ENCODE peak calls at places on chromosomes 6 and 20, in ten cellular contexts. One of them, this sample, is unnamed.

GRCh38 chr6:7832904-7833752 is 77.5 kb downstream of the TXNDC5 start:
- DNase-seq in spleen: no peak
- DNase-seq in stomach: no peak
- DNase-seq in K562: no peak
- DNase-seq in ovary: no peak
- DNase-seq in heart left ventricle: no peak
- DNase-seq in tibial nerve: no peak
- DNase-seq in right lobe of liver: no peak
- DNase-seq in prostate gland: no peak
- DNase-seq in upper lobe of left lung: no peak
- DNase-seq in this sample: no peak

GRCh38 chr6:1821188-1822183 is 211.8 kb downstream of the FOXC1 start:
- DNase-seq in spleen: no peak
- DNase-seq in stomach: no peak
- DNase-seq in K562: no peak
- DNase-seq in ovary: no peak
- DNase-seq in heart left ventricle: peak; percentile 30
- DNase-seq in tibial nerve: no peak
- DNase-seq in right lobe of liver: no peak
- DNase-seq in prostate gland: no peak
- DNase-seq in upper lobe of left lung: no peak
- DNase-seq in this sample: no peak

GRCh38 chr20:34621383-34622367 is 55.2 kb downstream of the PIGU start:
- DNase-seq in spleen: no peak
- DNase-seq in stomach: no peak
- DNase-seq in K562: no peak
- DNase-seq in ovary: no peak
- DNase-seq in heart left ventricle: no peak
- DNase-seq in tibial nerve: no peak
- DNase-seq in right lobe of liver: no peak
- DNase-seq in prostate gland: no peak
- DNase-seq in upper lobe of left lung: no peak
- DNase-seq in this sample: no peak

GRCh38 chr20:53869466-53870258 is 200.7 kb downstream of the BCAS1 start:
- DNase-seq in spleen: no peak
- DNase-seq in stomach: peak; percentile 79
- DNase-seq in K562: peak; percentile 74
- DNase-seq in ovary: peak; percentile 40
- DNase-seq in heart left ventricle: peak; percentile 64
- DNase-seq in tibial nerve: peak; percentile 33
- DNase-seq in right lobe of liver: peak; percentile 83
- DNase-seq in prostate gland: peak; percentile 87
- DNase-seq in upper lobe of left lung: peak; percentile 80
- DNase-seq in this sample: peak; percentile 73

GRCh38 chr20:47489448-47489872 is 12.2 kb upstream of the NCOA3 start:
- DNase-seq in spleen: peak; percentile 79
- DNase-seq in stomach: no peak
- DNase-seq in K562: no peak
- DNase-seq in ovary: no peak
- DNase-seq in heart left ventricle: peak; percentile 40
- DNase-seq in tibial nerve: no peak
- DNase-seq in right lobe of liver: no peak
- DNase-seq in prostate gland: no peak
- DNase-seq in upper lobe of left lung: peak; percentile 50
- DNase-seq in this sample: no peak

GRCh38 chr6:44179072-44179536 is 20.5 kb downstream of the CAPN11 start:
- DNase-seq in spleen: no peak
- DNase-seq in stomach: no peak
- DNase-seq in K562: no peak
- DNase-seq in ovary: no peak
- DNase-seq in heart left ventricle: no peak
- DNase-seq in tibial nerve: no peak
- DNase-seq in right lobe of liver: no peak
- DNase-seq in prostate gland: no peak
- DNase-seq in upper lobe of left lung: no peak
- DNase-seq in this sample: no peak

GRCh38 chr6:958531-958930 is 265.6 kb upstream of the EXOC2 start:
- DNase-seq in spleen: no peak
- DNase-seq in stomach: no peak
- DNase-seq in K562: no peak
- DNase-seq in ovary: no peak
- DNase-seq in heart left ventricle: no peak
- DNase-seq in tibial nerve: no peak
- DNase-seq in right lobe of liver: no peak
- DNase-seq in prostate gland: no peak
- DNase-seq in upper lobe of left lung: no peak
- DNase-seq in this sample: no peak

GRCh38 chr6:129314575-129314974 is 395.4 kb downstream of the ARHGAP18 start:
- DNase-seq in spleen: no peak
- DNase-seq in stomach: no peak
- DNase-seq in K562: no peak
- DNase-seq in ovary: no peak
- DNase-seq in heart left ventricle: peak; percentile 38
- DNase-seq in tibial nerve: no peak
- DNase-seq in right lobe of liver: no peak
- DNase-seq in prostate gland: no peak
- DNase-seq in upper lobe of left lung: no peak
- DNase-seq in this sample: no peak

GRCh38 chr6:154410619-154411044 is 54.0 kb upstream of the IPCEF1 start:
- DNase-seq in spleen: no peak
- DNase-seq in stomach: no peak
- DNase-seq in K562: no peak
- DNase-seq in ovary: peak; percentile 67
- DNase-seq in heart left ventricle: peak; percentile 59
- DNase-seq in tibial nerve: peak; percentile 20
- DNase-seq in right lobe of liver: no peak
- DNase-seq in prostate gland: peak; percentile 40
- DNase-seq in upper lobe of left lung: no peak
- DNase-seq in this sample: peak; percentile 75

GRCh38 chr6:87917861-87918260 is 129.8 kb upstream of the SPACA1 start:
- DNase-seq in spleen: no peak
- DNase-seq in stomach: no peak
- DNase-seq in K562: no peak
- DNase-seq in ovary: no peak
- DNase-seq in heart left ventricle: no peak
- DNase-seq in tibial nerve: no peak
- DNase-seq in right lobe of liver: no peak
- DNase-seq in prostate gland: no peak
- DNase-seq in upper lobe of left lung: no peak
- DNase-seq in this sample: no peak

GRCh38 chr6:91704531-91704930 is 1117.7 kb upstream of the MAP3K7 start:
- DNase-seq in spleen: no peak
- DNase-seq in stomach: no peak
- DNase-seq in K562: no peak
- DNase-seq in ovary: no peak
- DNase-seq in heart left ventricle: no peak
- DNase-seq in tibial nerve: no peak
- DNase-seq in right lobe of liver: no peak
- DNase-seq in prostate gland: no peak
- DNase-seq in upper lobe of left lung: no peak
- DNase-seq in this sample: no peak

GRCh38 chr6:148440021-148440420 is 97.4 kb downstream of the SASH1 start:
- DNase-seq in spleen: no peak
- DNase-seq in stomach: no peak
- DNase-seq in K562: no peak
- DNase-seq in ovary: no peak
- DNase-seq in heart left ventricle: no peak
- DNase-seq in tibial nerve: no peak
- DNase-seq in right lobe of liver: no peak
- DNase-seq in prostate gland: no peak
- DNase-seq in upper lobe of left lung: no peak
- DNase-seq in this sample: no peak
- H3K27ac ChIP-seq in spleen: peak overlapping the region; percentile 58
- H3K27ac ChIP-seq in stomach: no peak overlapping the region
- H3K27ac ChIP-seq in K562: no peak overlapping the region
- H3K27ac ChIP-seq in ovary: no peak overlapping the region
- H3K27ac ChIP-seq in heart left ventricle: no peak overlapping the region
- H3K27ac ChIP-seq in tibial nerve: no peak overlapping the region
- H3K27ac ChIP-seq in right lobe of liver: no peak overlapping the region
- H3K27ac ChIP-seq in prostate gland: no peak overlapping the region
- H3K27ac ChIP-seq in upper lobe of left lung: no peak overlapping the region
- H3K27ac ChIP-seq in this sample: no peak overlapping the region

DNA sequence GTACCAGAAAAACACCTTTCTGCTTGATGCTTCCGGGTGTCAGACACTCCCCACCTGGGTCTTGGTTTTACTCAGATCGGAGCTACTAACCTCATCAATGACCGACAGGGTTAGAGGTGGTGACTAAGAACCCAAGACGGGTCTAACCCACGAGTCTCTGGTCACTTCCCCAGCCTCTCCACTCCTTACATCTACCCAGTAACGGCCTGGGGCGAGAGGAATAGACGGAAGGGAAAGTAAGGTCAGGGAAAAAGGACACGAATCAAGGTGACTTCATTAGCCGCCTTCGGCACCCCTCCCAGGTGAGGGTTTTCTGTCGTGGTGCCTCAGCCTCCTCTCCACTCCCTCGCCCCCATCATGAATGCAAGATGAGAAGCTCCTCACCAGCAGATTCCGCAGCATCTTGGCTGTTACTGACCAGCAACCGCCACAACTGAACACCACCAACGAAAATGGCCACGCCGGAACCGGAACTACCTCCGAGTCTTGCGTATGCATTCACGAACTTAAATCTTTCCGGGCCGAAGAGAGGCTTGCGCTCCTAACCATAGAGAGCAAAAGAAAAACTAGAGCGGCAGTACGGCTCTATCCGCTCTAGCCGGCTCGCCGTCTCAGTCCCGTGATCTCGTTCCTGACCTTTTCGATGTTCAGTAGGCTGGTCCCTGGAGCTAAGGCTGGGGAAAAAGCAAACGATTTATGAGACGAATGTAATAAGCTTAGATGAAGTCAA is at the start of gene COX7A2:
- DNase-seq in spleen: peak; percentile 95
- DNase-seq in stomach: peak; percentile 91
- DNase-seq in K562: peak; percentile 83
- DNase-seq in ovary: peak; percentile 85
- DNase-seq in heart left ventricle: peak; percentile 89
- DNase-seq in tibial nerve: peak; percentile 80
- DNase-seq in right lobe of liver: peak; percentile 93
- DNase-seq in prostate gland: peak; percentile 94
- DNase-seq in upper lobe of left lung: peak; percentile 96
- DNase-seq in this sample: peak; percentile 86
- TF ChIP-seq POLR2A in spleen: peak; percentile 43
- TF ChIP-seq POLR2A in stomach: no peak
- TF ChIP-seq POLR2A in K562: peak; percentile 98
- TF ChIP-seq POLR2A in ovary: peak; percentile 90
- TF ChIP-seq POLR2A in heart left ventricle: no peak
- TF ChIP-seq POLR2A in tibial nerve: peak; percentile 85
- TF ChIP-seq POLR2A in right lobe of liver: peak; percentile 65
- TF ChIP-seq POLR2A in prostate gland: peak; percentile 66
- TF ChIP-seq POLR2A in upper lobe of left lung: no peak
- TF ChIP-seq POLR2A in this sample: peak; percentile 70

GRCh38 chr20:4602297-4602631 is 119.4 kb upstream of the PRND start:
- DNase-seq in spleen: no peak
- DNase-seq in stomach: no peak
- DNase-seq in K562: no peak
- DNase-seq in ovary: no peak
- DNase-seq in heart left ventricle: no peak
- DNase-seq in tibial nerve: no peak
- DNase-seq in right lobe of liver: no peak
- DNase-seq in prostate gland: no peak
- DNase-seq in upper lobe of left lung: no peak
- DNase-seq in this sample: no peak

GRCh38 chr20:4605166-4605565 is 116.5 kb upstream of the PRND start:
- DNase-seq in spleen: no peak
- DNase-seq in stomach: no peak
- DNase-seq in K562: no peak
- DNase-seq in ovary: no peak
- DNase-seq in heart left ventricle: no peak
- DNase-seq in tibial nerve: no peak
- DNase-seq in right lobe of liver: no peak
- DNase-seq in prostate gland: no peak
- DNase-seq in upper lobe of left lung: no peak
- DNase-seq in this sample: no peak

GRCh38 chr20:4606046-4606445 is 115.7 kb upstream of the PRND start:
- DNase-seq in spleen: no peak
- DNase-seq in stomach: no peak
- DNase-seq in K562: no peak
- DNase-seq in ovary: no peak
- DNase-seq in heart left ventricle: no peak
- DNase-seq in tibial nerve: no peak
- DNase-seq in right lobe of liver: no peak
- DNase-seq in prostate gland: no peak
- DNase-seq in upper lobe of left lung: no peak
- DNase-seq in this sample: no peak

GRCh38 chr20:4603724-4604123 is 118.0 kb upstream of the PRND start:
- DNase-seq in spleen: no peak
- DNase-seq in stomach: no peak
- DNase-seq in K562: no peak
- DNase-seq in ovary: no peak
- DNase-seq in heart left ventricle: no peak
- DNase-seq in tibial nerve: no peak
- DNase-seq in right lobe of liver: no peak
- DNase-seq in prostate gland: no peak
- DNase-seq in upper lobe of left lung: no peak
- DNase-seq in this sample: no peak

DNA sequence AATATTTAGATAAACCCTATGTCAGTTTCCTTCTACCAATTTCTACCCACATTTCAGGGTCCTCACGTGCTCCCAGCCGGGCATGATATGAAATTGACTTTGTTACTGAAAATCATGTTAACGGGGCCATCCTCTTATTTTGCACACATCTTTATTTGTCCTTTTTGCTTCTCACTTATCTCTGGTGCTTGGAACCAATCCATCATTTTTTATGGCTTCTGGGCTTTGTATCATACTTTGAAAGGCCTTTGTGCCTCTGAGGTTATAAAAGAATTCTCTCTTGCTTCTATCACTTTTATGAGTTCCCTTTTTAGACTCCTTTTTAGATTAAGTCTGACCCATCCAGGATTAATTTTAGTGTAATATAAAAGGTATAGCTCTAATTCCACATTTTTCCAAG is 117.1 kb upstream of the PRND start:
- DNase-seq in spleen: no peak
- DNase-seq in stomach: no peak
- DNase-seq in K562: no peak
- DNase-seq in ovary: no peak
- DNase-seq in heart left ventricle: no peak
- DNase-seq in tibial nerve: no peak
- DNase-seq in right lobe of liver: no peak
- DNase-seq in prostate gland: no peak
- DNase-seq in upper lobe of left lung: no peak
- DNase-seq in this sample: no peak
- H3K27me3 ChIP-seq in spleen: peaks cover 4% of the 10 kb centered on the region
- H3K27me3 ChIP-seq in stomach: no peaks in the 10 kb centered on the region
- H3K27me3 ChIP-seq in K562: peaks cover 4% of the 10 kb centered on the region
- H3K27me3 ChIP-seq in ovary: no peaks in the 10 kb centered on the region
- H3K27me3 ChIP-seq in heart left ventricle: no peaks in the 10 kb centered on the region
- H3K27me3 ChIP-seq in tibial nerve: no peaks in the 10 kb centered on the region
- H3K27me3 ChIP-seq in right lobe of liver: peaks cover 4% of the 10 kb centered on the region
- H3K27me3 ChIP-seq in prostate gland: peaks cover 2% of the 10 kb centered on the region
- H3K27me3 ChIP-seq in upper lobe of left lung: no peaks in the 10 kb centered on the region
- H3K27me3 ChIP-seq in this sample: no peaks in the 10 kb centered on the region

DNA sequence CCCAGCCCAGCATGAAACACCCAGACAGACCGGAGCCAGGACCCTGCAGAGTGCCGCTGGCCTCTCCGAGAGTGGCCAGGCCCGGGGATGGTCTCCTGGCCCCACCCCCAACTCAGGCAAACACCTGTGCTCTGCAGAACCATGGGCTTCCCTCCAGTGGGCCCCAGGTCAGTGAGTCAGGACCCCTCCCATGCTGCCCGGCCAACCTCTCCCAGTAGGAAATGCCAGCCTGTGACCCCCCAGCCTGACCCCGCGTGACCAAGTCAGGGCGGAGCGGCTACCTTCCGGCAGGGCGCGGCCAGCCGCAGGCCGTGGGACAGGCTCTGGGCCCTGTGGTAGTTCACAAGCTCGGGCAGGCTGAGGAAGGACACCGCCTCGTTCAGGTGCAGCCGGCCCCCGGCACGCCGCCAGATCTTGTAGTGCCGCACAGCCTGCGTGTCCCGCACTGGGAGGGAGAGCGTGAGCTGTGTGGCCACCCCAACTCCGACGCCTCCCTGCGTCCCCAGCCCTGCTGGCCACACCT is 3.2 kb downstream of the PTK6 start:
- DNase-seq in spleen: peak; percentile 79
- DNase-seq in stomach: peak; percentile 94
- DNase-seq in K562: no peak
- DNase-seq in ovary: no peak
- DNase-seq in heart left ventricle: no peak
- DNase-seq in tibial nerve: no peak
- DNase-seq in right lobe of liver: no peak
- DNase-seq in prostate gland: peak; percentile 52
- DNase-seq in upper lobe of left lung: peak; percentile 52
- DNase-seq in this sample: no peak
- H3K27ac ChIP-seq in spleen: no peak overlapping the region
- H3K27ac ChIP-seq in stomach: peak overlapping the region; percentile 90
- H3K27ac ChIP-seq in K562: no peak overlapping the region
- H3K27ac ChIP-seq in ovary: no peak overlapping the region
- H3K27ac ChIP-seq in heart left ventricle: no peak overlapping the region
- H3K27ac ChIP-seq in tibial nerve: no peak overlapping the region
- H3K27ac ChIP-seq in right lobe of liver: no peak overlapping the region
- H3K27ac ChIP-seq in prostate gland: no peak overlapping the region
- H3K27ac ChIP-seq in upper lobe of left lung: no peak overlapping the region
- H3K27ac ChIP-seq in this sample: no peak overlapping the region

This sample was measured in uterus.